ENCODE peak calls at places on chromosomes 12 and 14, in ten cellular contexts. F is CD4-positive, alpha-beta T cell; Z is AG10803; G is SK-N-SH; W is HFFc6; X is Calu3; B is GM13976; K is PC-3; Q is esophagus squamous epithelium; E is WTC11. M is an unnamed sample.

GRCh38 chr12:77062846-77063461 is 2.4 kb downstream of the E2F7 start:
- DNase-seq in F (no peak), Z (no peak), G (no peak), W (peak; percentile 69), X (peak; percentile 76), B (peak; percentile 63), K (peak; percentile 93), Q (no peak), E (no peak), M (no peak)

GRCh38 chr14:52048132-52048531 is 20.7 kb downstream of the NID2 start:
- DNase-seq in F (no peak), Z (no peak), G (no peak), W (no peak), X (no peak), B (no peak), K (no peak), Q (no peak), E (no peak), M (no peak)

GRCh38 chr12:93857279-93857894 is 180.2 kb downstream of the CRADD start:
- DNase-seq in F (no peak), Z (peak; percentile 65), G (no peak), W (peak; percentile 86), X (no peak), B (no peak), K (peak; percentile 49), Q (no peak), E (no peak), M (peak; percentile 34)

GRCh38 chr12:24360907-24361306 is 411.4 kb upstream of the SOX5 start:
- DNase-seq in F (no peak), Z (no peak), G (no peak), W (no peak), X (peak; percentile 19), B (no peak), K (no peak), Q (no peak), E (no peak), M (no peak)

GRCh38 chr12:105100207-105100985 is 7.1 kb upstream of the WASHC4 start:
- DNase-seq in F (no peak), Z (peak; percentile 62), G (no peak), W (peak; percentile 54), X (no peak), B (no peak), K (peak; percentile 69), Q (no peak), E (no peak), M (no peak)

GRCh38 chr12:15131462-15131861 is 89.8 kb downstream of the RERG start:
- DNase-seq in F (no peak), Z (peak; percentile 53), G (no peak), W (no peak), X (no peak), B (no peak), K (peak; percentile 72), Q (no peak), E (no peak), M (no peak)

GRCh38 chr12:121697093-121697698 is 15.4 kb upstream of the TMEM120B start:
- DNase-seq in F (no peak), Z (peak; percentile 51), G (peak; percentile 51), W (peak; percentile 51), X (peak; percentile 57), B (peak; percentile 74), K (peak; percentile 88), Q (no peak), E (no peak), M (no peak)

GRCh38 chr12:51009038-51009437 is 17.1 kb downstream of the SLC11A2 start:
- DNase-seq in F (peak; percentile 48), Z (no peak), G (no peak), W (no peak), X (no peak), B (no peak), K (no peak), Q (no peak), E (no peak), M (no peak)

GRCh38 chr12:121858662-121859572 is at the start of gene HPD:
- DNase-seq in F (no peak), Z (peak; percentile 82), G (no peak), W (peak; percentile 74), X (no peak), B (no peak), K (peak; percentile 77), Q (no peak), E (peak; percentile 18), M (peak; percentile 64)

GRCh38 chr12:65205886-65206285 is 36.5 kb downstream of the LEMD3 start:
- DNase-seq in F (no peak), Z (no peak), G (no peak), W (no peak), X (no peak), B (no peak), K (no peak), Q (no peak), E (no peak), M (no peak)

GRCh38 chr12:28191690-28192089 is 1.4 kb downstream of the CCDC91 start:
- DNase-seq in F (no peak), Z (peak; percentile 27), G (peak; percentile 15), W (no peak), X (peak; percentile 11), B (no peak), K (no peak), Q (no peak), E (no peak), M (no peak)

GRCh38 chr14:92596328-92596943 is 82.9 kb downstream of the RIN3 start:
- DNase-seq in F (no peak), Z (no peak), G (no peak), W (no peak), X (no peak), B (no peak), K (no peak), Q (no peak), E (no peak), M (no peak)

GRCh38 chr12:116552750-116553383 is 6.3 kb upstream of the MAP1LC3B2 start:
- DNase-seq in F (no peak), Z (no peak), G (no peak), W (no peak), X (no peak), B (no peak), K (no peak), Q (no peak), E (no peak), M (no peak)

GRCh38 chr12:72612171-72612570 is 340.0 kb downstream of the TRHDE start:
- DNase-seq in F (no peak), Z (peak; percentile 1), G (no peak), W (no peak), X (no peak), B (no peak), K (no peak), Q (no peak), E (peak; percentile 24), M (no peak)

GRCh38 chr14:70888151-70888499 is 19.1 kb upstream of the PCNX1 start:
- DNase-seq in F (no peak), Z (no peak), G (no peak), W (no peak), X (no peak), B (no peak), K (no peak), Q (no peak), E (peak; percentile 25), M (no peak)
- TF ChIP-seq CTCF in F (no peak), Z (no peak), G (peak; percentile 6), W (peak; percentile 21), X (no peak), B (no peak), K (no peak), Q (no peak), E (no peak), M (no peak)

DNA sequence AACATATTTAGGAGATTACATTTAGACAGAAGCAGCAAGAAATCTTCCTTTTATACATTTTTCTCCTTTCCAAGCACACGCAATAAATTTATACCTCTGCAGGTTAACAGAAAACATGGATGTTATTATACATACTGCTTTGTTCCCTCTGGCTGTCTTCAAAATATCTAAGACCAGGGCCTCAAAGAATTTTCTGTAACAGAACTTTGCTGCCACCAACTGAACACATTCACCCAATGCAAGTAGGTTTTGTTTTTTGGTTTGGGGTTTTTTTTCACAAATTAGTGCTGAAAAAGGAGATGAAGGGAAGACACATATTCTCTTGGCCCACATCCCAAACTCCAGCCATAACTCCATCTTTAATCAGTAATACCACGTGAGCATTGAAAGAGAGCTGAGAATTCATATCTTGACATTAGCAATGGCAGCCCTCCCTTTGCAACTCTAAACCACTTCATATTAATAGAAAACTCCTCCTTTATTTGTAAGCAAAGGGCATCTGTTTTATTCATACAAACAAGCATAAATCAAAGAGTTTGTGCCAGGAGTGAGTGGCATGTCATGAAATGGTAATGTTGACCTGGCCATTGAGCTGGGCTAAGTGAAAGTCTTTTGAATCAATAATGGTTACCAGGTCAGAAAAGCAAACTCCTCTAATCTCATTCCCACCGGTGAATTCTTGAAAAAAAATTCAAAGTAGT is 150.8 kb upstream of the FSCB start:
- DNase-seq in F (no peak), Z (no peak), G (no peak), W (no peak), X (no peak), B (no peak), K (peak; percentile 66), Q (no peak), E (no peak), M (no peak)
- TF ChIP-seq CTCF in F (no peak), Z (no peak), G (peak; percentile 28), W (no peak), X (no peak), B (no peak), K (peak; percentile 81), Q (no peak), E (no peak), M (peak; percentile 32)

DNA sequence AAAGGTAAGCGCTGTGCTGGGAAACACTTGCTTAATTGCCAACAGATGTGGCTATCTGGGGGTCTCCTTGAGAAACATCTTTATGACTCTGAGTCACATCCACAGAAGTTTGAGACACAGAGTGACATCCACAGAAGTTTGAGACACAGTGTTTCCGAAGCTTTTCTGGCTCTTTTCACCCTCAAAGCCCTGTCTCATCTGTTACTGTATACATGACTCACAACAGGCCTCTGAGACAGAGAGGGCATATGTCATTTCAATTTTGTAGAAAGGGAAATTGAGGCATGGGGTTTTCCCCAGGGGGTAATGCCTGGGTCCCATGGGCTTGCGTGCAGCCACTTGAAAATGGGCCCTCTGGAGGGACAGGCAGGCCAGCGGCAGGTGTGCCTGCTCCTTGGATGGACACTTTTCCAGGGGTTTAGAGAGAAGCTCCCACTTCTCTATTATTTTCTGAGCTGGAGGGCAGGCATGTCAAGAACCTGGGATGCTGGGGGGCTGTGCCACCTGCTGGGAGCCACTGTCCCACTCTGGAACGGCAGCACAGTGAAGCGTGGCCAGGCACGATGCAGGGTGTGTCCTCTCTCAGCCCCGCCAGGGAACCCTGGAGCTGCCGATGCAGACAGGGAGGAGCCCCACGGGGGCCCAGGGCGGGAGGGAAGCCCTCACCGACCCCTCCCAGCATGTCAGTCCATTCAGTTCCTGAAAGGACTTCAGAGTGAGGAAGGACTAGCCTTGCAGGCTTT is 111.3 kb upstream of the FKBP4 start:
- DNase-seq in F (no peak), Z (peak; percentile 3), G (no peak), W (no peak), X (no peak), B (no peak), K (no peak), Q (no peak), E (no peak), M (no peak)
- TF ChIP-seq CTCF in F (no peak), Z (no peak), G (no peak), W (peak; percentile 24), X (no peak), B (no peak), K (peak; percentile 6), Q (no peak), E (no peak), M (no peak)

DNA sequence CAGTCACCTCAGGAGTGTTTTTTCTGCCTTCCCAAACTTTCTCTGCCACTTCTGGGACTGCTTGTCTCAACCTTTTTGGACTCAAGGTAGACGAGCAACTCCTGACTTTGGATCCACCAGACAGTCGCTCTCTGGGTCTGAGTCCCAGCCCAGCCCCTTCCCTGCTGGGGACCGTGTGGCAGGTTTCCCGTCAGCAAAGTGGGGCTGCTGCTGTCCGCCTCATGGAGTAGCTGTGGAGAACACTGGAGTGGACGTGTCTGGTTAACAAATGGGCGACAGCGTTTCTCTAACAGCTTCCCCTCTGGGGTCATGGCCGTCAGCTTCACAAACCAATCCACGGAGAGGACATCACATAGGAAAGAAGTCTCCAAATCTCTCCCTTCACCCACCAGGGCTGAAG is 54.8 kb downstream of the KCTD10 start:
- DNase-seq in F (no peak), Z (no peak), G (no peak), W (no peak), X (no peak), B (no peak), K (no peak), Q (no peak), E (no peak), M (no peak)
- TF ChIP-seq CTCF in F (no peak), Z (no peak), G (no peak), W (no peak), X (no peak), B (no peak), K (no peak), Q (no peak), E (no peak), M (no peak)

M was measured in AG09319.